ENCODE peak calls at places on chromosomes 1 and 21, in seven cellular contexts. U is H1, D is HCT116, O is K562, L is GM12878, E is HepG2, A is SK-N-SH. Q is an unnamed sample.

GRCh38 chr1:181077576-181078242 is 10.8 kb upstream of the IER5 start:
- DNase-seq in U (no peak), O (no peak), A (no peak), D (no peak), E (no peak), L (no peak), Q (no peak)

GRCh38 chr1:22454476-22455056 is 2.9 kb downstream of the ZBTB40 start:
- DNase-seq in O (no peak), A (peak; percentile 32), U (no peak), E (no peak), L (no peak), D (no peak), Q (peak; percentile 74)

GRCh38 chr1:153608742-153609584 is 4.0 kb downstream of the S100A16 start:
- DNase-seq in D (peak; percentile 90), L (no peak), A (no peak), E (peak; percentile 96), U (peak; percentile 90), O (peak; percentile 94), Q (peak; percentile 93)

GRCh38 chr1:58460469-58460868 is 86.1 kb downstream of the OMA1 start:
- DNase-seq in L (no peak), O (peak; percentile 27), E (no peak), A (no peak), D (no peak), U (no peak), Q (peak; percentile 25)

GRCh38 chr1:9315411-9316079 is 22.9 kb downstream of the SPSB1 start:
- DNase-seq in D (no peak), A (no peak), U (no peak), E (no peak), O (no peak), L (peak; percentile 31), Q (no peak)

GRCh38 chr1:179812501-179813292 is 64.9 kb downstream of the TOR1AIP2 start:
- DNase-seq in E (no peak), U (no peak), D (no peak), A (no peak), O (no peak), L (no peak), Q (no peak)

GRCh38 chr1:90046635-90047034 is 51.7 kb downstream of the ZNF326 start:
- DNase-seq in E (no peak), A (no peak), L (no peak), U (no peak), D (no peak), O (no peak), Q (no peak)

GRCh38 chr1:247576514-247576913 is 11.6 kb upstream of the OR2G2 start:
- DNase-seq in L (no peak), D (peak; percentile 4), U (no peak), E (peak; percentile 12), O (no peak), A (peak; percentile 10), Q (peak; percentile 45)

GRCh38 chr1:232558974-232559373 is 71.0 kb downstream of the SIPA1L2 start:
- DNase-seq in D (no peak), U (no peak), L (no peak), A (no peak), O (no peak), E (no peak), Q (no peak)

GRCh38 chr1:51270751-51271150 is 34.7 kb downstream of the RNF11 start:
- DNase-seq in O (no peak), E (no peak), D (no peak), U (no peak), L (no peak), A (no peak), Q (no peak)

GRCh38 chr1:158818560-158818959 is 12.6 kb upstream of the MNDA start:
- DNase-seq in D (no peak), O (no peak), U (no peak), E (no peak), L (no peak), A (no peak), Q (peak; percentile 73)

GRCh38 chr1:172903581-172904220 is 147.0 kb downstream of the TNFSF18 start:
- DNase-seq in D (no peak), U (no peak), O (no peak), L (no peak), A (no peak), E (no peak), Q (no peak)

GRCh38 chr1:59364012-59364411 is 67.1 kb downstream of the FGGY start:
- DNase-seq in A (no peak), O (no peak), E (no peak), L (no peak), U (no peak), D (no peak), Q (no peak)

GRCh38 chr1:212967767-212968166 is 17.4 kb downstream of the VASH2 start:
- DNase-seq in O (peak; percentile 84), A (peak; percentile 57), L (no peak), U (no peak), E (peak; percentile 45), D (peak; percentile 34), Q (no peak)

GRCh38 chr21:44766014-44766817 is 35.4 kb downstream of the UBE2G2 start:
- DNase-seq in D (no peak), L (no peak), O (no peak), E (no peak), A (peak; percentile 40), U (no peak), Q (no peak)

GRCh38 chr1:198575715-198576641 is 35.5 kb upstream of the ATP6V1G3 start:
- DNase-seq in A (no peak), U (no peak), L (no peak), E (no peak), D (no peak), O (no peak), Q (no peak)

GRCh38 chr1:42852608-42852980 is 6.2 kb downstream of the ZNF691 start:
- DNase-seq in A (no peak), D (no peak), E (no peak), U (no peak), O (no peak), L (no peak), Q (no peak)

GRCh38 chr1:26263212-26263611 is 16.7 kb upstream of the SH3BGRL3 start:
- DNase-seq in U (no peak), A (no peak), O (no peak), D (no peak), E (no peak), L (no peak), Q (no peak)

GRCh38 chr1:33407750-33408436 is 23.0 kb downstream of the PHC2 start:
- DNase-seq in L (no peak), O (no peak), A (no peak), E (no peak), U (no peak), D (no peak), Q (no peak)

GRCh38 chr1:39258146-39258924 is 53.8 kb downstream of the MACF1 start:
- DNase-seq in A (peak; percentile 80), L (no peak), D (peak; percentile 55), O (peak; percentile 83), U (peak; percentile 89), E (peak; percentile 65), Q (peak; percentile 68)

GRCh38 chr1:175132456-175132855 is 60.1 kb downstream of the KIAA0040 start:
- DNase-seq in E (no peak), O (no peak), U (no peak), L (no peak), D (no peak), A (no peak), Q (no peak)

GRCh38 chr1:71224958-71225357 is 144.1 kb upstream of the ZRANB2 start:
- DNase-seq in E (no peak), U (no peak), L (no peak), O (no peak), D (no peak), A (no peak), Q (no peak)

GRCh38 chr1:233946724-233947123 is 42.2 kb downstream of the SLC35F3 start:
- DNase-seq in O (no peak), A (no peak), E (no peak), D (no peak), U (no peak), L (no peak), Q (no peak)

GRCh38 chr1:233944596-233944995 is 40.1 kb downstream of the SLC35F3 start:
- DNase-seq in L (no peak), D (no peak), A (no peak), U (no peak), E (no peak), O (no peak), Q (no peak)

GRCh38 chr1:233945979-233946378 is 41.5 kb downstream of the SLC35F3 start:
- DNase-seq in O (no peak), A (no peak), U (no peak), D (no peak), E (no peak), L (no peak), Q (no peak)

GRCh38 chr1:233940908-233941307 is 36.4 kb downstream of the SLC35F3 start:
- DNase-seq in E (no peak), A (no peak), O (no peak), L (no peak), D (no peak), U (no peak), Q (no peak)

DNA sequence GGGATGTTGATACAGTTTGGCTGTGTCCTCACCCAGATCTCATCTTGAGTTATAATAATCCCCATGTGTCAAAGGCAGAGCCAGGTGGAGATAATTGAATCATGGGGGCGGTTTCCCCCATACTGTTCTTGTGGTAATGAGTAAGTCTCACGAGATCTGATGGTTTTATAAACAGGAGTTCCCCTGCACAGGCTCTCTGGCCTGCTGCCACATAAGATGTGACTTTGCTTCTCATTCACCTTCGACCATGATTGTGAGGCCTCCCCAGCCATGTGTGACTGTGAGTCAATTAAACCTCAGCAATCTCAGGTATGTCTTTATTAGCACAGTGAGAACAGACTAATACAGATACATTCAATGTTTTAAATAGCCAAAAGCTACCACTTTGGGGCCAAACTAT is 41.1 kb downstream of the SLC35F3 start:
- DNase-seq in U (no peak), D (peak; percentile 2), E (no peak), A (no peak), L (peak; percentile 8), O (no peak), Q (no peak)
- TF ChIP-seq JUND in U (no peak), D (no peak), E (no peak), A (no peak), L (no peak), O (no peak), Q (no peak)

GRCh38 chr1:107668762-107669161 is 296.2 kb downstream of the VAV3 start:
- DNase-seq in L (no peak), O (no peak), A (no peak), U (no peak), E (no peak), D (no peak), Q (no peak)
- TF ChIP-seq JUND in L (no peak), O (no peak), A (no peak), U (no peak), E (no peak), D (no peak), Q (no peak)

GRCh38 chr1:217228689-217229088 is 402.2 kb downstream of the GPATCH2 start:
- DNase-seq in D (no peak), U (no peak), L (no peak), O (no peak), A (no peak), E (no peak), Q (no peak)

DNA sequence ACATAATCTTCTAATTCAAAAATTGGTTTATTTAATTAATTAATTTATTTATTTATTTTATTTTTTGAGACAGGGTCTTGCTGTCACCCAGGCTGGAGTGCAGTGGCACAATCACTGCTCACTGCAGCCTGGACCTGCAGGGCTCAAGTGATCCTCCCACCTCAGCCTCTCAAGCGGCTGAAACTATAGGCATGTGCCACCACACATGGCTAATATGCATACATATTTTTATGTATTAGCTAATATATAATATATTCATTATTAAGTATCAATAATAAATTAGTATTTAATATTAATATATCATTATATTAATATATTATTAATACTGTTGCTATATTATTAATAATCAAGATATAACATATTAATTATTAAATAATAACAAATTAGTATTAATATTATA is 406.7 kb downstream of the GPATCH2 start:
- DNase-seq in A (no peak), O (no peak), U (no peak), D (no peak), E (no peak), L (no peak), Q (no peak)
- TF ChIP-seq JUND in A (no peak), O (no peak), U (no peak), D (no peak), E (no peak), L (no peak), Q (no peak)

GRCh38 chr1:15411593-15412487 is 2.2 kb downstream of the EFHD2 start:
- DNase-seq in E (no peak), O (no peak), D (no peak), U (no peak), A (no peak), L (no peak), Q (no peak)
- TF ChIP-seq JUND in E (no peak), O (peak; percentile 38), D (no peak), U (no peak), A (no peak), L (no peak), Q (no peak)